ENCODE peak calls at places on chromosomes 12 and 14, in four cellular contexts. A is A549, I is brain microvascular endothelial cell, D is astrocyte of the spinal cord. R is an unnamed sample.

GRCh38 chr12:130490674-130491073 is 153.0 kb downstream of the PIWIL1 start:
- DNase-seq in A (no peak), I (no peak), D (no peak), R (no peak)

GRCh38 chr14:41541333-41541732 is 65.3 kb upstream of the LRFN5 start:
- DNase-seq in A (no peak), I (no peak), D (no peak), R (no peak)

GRCh38 chr12:57896139-57896436 is 45.3 kb upstream of the ATP23 start:
- DNase-seq in A (no peak), I (no peak), D (peak; percentile 36), R (no peak)

GRCh38 chr14:53355581-53356112 is 202.5 kb upstream of the DDHD1 start:
- DNase-seq in A (peak; percentile 40), I (peak; percentile 60), D (peak; percentile 96), R (peak; percentile 54)

GRCh38 chr12:109885616-109886015 is 5.3 kb upstream of the GLTP start:
- DNase-seq in A (peak; percentile 82), I (no peak), D (no peak), R (no peak)

GRCh38 chr14:29240046-29240445 is 473.5 kb downstream of the FOXG1 start:
- DNase-seq in A (peak; percentile 11), I (peak; percentile 19), D (peak; percentile 86), R (peak; percentile 80)

GRCh38 chr12:75705749-75706719 is 194.6 kb upstream of the KRR1 start:
- DNase-seq in A (peak; percentile 41), I (peak; percentile 96), D (peak; percentile 99), R (peak; percentile 87)

GRCh38 chr12:31518680-31519227 is 72.2 kb downstream of the DENND5B start:
- DNase-seq in A (peak; percentile 97), I (peak; percentile 100), D (peak; percentile 100), R (peak; percentile 99)

GRCh38 chr12:990308-990648 is 745 bp upstream of the ERC1 start:
- DNase-seq in A (no peak), I (peak; percentile 50), D (no peak), R (no peak)

GRCh38 chr14:94612174-94612573 is at the start of gene SERPINA3:
- DNase-seq in A (no peak), I (no peak), D (peak; percentile 35), R (no peak)

DNA sequence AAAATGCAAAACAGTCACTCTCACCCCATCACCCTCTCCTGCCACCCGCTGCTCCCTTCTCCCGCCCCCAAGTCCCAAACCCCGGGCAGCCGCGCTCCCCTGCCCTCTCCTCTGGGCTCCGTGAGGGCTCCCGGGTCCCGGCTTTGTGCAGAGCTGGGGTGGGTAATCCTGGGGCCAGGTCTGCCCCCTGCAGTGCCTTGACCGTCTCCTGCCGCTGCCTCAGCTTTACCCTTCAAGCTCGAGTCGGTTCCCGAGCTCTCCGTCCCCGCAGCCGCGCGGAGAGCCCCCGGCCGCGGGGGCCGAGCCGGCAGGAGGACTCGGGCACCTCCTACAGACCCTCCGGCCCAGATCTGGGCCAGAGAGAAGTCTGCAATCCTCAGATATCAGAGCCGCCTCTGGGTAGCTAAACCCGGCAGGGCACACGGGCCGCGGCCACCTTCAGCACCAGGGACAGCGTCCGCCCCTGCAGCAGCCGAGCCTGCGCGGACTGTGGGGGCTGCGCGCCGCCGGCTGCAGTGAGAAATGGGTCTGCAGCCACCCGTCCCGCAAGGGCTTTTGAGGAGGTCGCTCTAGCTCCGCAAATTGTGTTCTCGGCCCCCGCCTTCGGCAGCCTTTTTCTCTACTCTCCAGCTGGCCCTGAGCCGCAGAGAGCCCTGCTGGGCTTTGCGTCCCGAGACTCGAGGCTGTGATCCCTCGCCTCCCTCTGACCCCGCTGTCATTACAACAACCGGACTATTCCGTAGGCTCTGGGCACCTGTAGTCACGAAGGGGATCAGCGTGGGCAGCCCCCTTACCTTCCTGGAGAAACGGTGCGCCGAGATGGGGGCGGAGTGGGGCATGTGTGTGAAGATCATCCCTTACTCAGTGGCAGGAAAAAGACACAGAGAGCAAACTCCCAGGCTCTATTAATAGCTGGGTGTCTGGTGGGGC is 1.2 kb downstream of the PRMT8 start:
- DNase-seq in A (peak; percentile 38), I (peak; percentile 25), D (peak; percentile 51), R (peak; percentile 1)
- H3K4me3 ChIP-seq in A (no peak overlapping the region), I (no peak overlapping the region), D (no peak overlapping the region), R (no peak overlapping the region)

GRCh38 chr14:21307641-21308040 is 27.8 kb downstream of the RPGRIP1 start:
- DNase-seq in A (no peak), I (no peak), D (no peak), R (no peak)
- H3K4me3 ChIP-seq in A (no peak overlapping the region), I (no peak overlapping the region), D (no peak overlapping the region), R (no peak overlapping the region)

GRCh38 chr12:61916856-61917255 is 343.3 kb upstream of the USP15 start:
- DNase-seq in A (no peak), I (peak; percentile 4), D (no peak), R (no peak)
- H3K4me3 ChIP-seq in A (no peak overlapping the region), I (no peak overlapping the region), D (no peak overlapping the region), R (no peak overlapping the region)

DNA sequence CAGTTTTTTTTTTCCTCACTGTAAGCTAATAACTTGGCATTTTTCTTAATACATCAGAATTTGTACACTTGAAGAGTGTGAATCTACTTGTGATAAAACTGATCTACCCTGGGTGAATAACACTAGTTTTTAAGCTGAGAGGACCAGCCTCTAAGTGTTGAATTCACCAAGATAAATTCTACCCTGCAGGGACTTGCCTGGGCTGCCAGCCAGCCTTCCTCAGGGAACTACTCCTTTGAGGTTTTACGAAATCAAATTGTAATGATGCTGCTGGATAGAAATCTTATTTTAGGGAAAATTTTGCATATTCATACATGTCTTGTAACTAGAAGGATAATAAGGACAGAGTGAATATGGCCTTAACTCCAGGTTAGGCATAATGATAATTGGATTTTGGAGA is 1.9 kb downstream of the MED21 start:
- DNase-seq in A (no peak), I (no peak), D (no peak), R (no peak)
- H3K4me3 ChIP-seq in A (no peak overlapping the region), I (no peak overlapping the region), D (no peak overlapping the region), R (no peak overlapping the region)

GRCh38 chr12:92167075-92167474 is 21.4 kb upstream of the BTG1 start:
- DNase-seq in A (no peak), I (no peak), D (no peak), R (no peak)

GRCh38 chr12:92162079-92162478 is 16.4 kb upstream of the BTG1 start:
- DNase-seq in A (no peak), I (no peak), D (no peak), R (no peak)

GRCh38 chr12:92158711-92159534 is 13.3 kb upstream of the BTG1 start:
- DNase-seq in A (no peak), I (no peak), D (no peak), R (no peak)

GRCh38 chr12:92170050-92170449 is 24.4 kb upstream of the BTG1 start:
- DNase-seq in A (no peak), I (no peak), D (no peak), R (no peak)

DNA sequence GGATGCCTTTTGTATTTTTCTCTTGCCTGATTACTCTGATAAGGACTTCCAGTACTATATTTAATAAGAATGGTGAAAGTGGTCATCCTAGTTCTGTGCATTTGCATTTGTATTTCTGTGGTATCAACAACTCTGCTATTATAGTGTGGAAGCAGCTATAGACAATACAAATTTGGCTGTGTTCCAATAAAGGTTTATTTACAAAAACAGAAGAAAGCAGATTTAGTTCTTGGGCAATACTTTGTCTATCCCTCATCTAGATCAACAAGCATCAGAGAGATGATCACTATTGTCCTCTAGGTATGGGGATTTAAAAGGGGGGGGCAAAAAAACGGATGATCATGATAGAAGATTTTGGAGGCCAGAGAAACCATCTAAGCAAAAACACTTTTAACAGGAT is 19.1 kb upstream of the BTG1 start:
- DNase-seq in A (no peak), I (no peak), D (no peak), R (no peak)
- H3K4me3 ChIP-seq in A (no peak overlapping the region), I (no peak overlapping the region), D (no peak overlapping the region), R (no peak overlapping the region)

DNA sequence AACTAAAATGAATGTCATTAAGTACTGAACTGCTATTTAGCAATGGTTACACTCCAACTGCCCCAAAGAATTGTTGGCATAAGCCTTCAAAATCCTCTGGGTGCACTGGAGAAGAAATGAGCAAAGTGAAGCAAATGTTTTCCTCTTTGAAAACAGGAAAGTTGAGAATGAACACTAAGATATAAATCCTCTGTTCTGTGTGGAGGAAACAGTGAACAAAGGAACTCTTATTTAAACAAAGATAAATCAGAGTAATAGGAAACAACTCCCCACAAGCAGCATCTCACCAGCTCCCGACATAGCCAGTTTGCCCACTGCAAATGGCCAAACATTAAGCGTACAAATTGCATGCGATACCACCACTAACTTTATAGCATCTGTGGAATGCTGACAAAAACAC is 54.0 kb downstream of the BCAT1 start:
- DNase-seq in A (no peak), I (no peak), D (peak; percentile 21), R (no peak)
- H3K4me3 ChIP-seq in A (no peak overlapping the region), I (no peak overlapping the region), D (no peak overlapping the region), R (no peak overlapping the region)

R was measured in AG09309.